ENCODE peak calls at places on chromosomes 12 and 14, in nine cellular contexts. One of them, this sample, is unnamed. For H3K9me3, the result is how much of the 10 kb centered on the place peaks cover.

GRCh38 chr12:42145552-42146215 is 1.0 kb upstream of the GXYLT1 start:
- DNase-seq in WERI-Rb-1: no peak
- DNase-seq in OCI-LY7: no peak
- DNase-seq in lung: no peak
- DNase-seq in heart right ventricle: no peak
- DNase-seq in ascending aorta: no peak
- DNase-seq in hepatocyte: peak
- DNase-seq in testis: no peak
- DNase-seq in neural progenitor cell: peak
- DNase-seq in this sample: peak

GRCh38 chr12:6563448-6564050 is 4.5 kb downstream of the NOP2 start:
- DNase-seq in WERI-Rb-1: peak
- DNase-seq in OCI-LY7: peak
- DNase-seq in lung: peak
- DNase-seq in heart right ventricle: peak
- DNase-seq in ascending aorta: no peak
- DNase-seq in hepatocyte: peak
- DNase-seq in testis: peak
- DNase-seq in neural progenitor cell: peak
- DNase-seq in this sample: peak

GRCh38 chr12:122029620-122030426 is 8.1 kb downstream of the BCL7A start:
- DNase-seq in WERI-Rb-1: no peak
- DNase-seq in OCI-LY7: no peak
- DNase-seq in lung: peak
- DNase-seq in heart right ventricle: peak
- DNase-seq in ascending aorta: no peak
- DNase-seq in hepatocyte: no peak
- DNase-seq in testis: peak
- DNase-seq in neural progenitor cell: no peak
- DNase-seq in this sample: peak

GRCh38 chr12:108646597-108647190 is 13.0 kb upstream of the SELPLG start:
- DNase-seq in WERI-Rb-1: no peak
- DNase-seq in OCI-LY7: no peak
- DNase-seq in lung: no peak
- DNase-seq in heart right ventricle: no peak
- DNase-seq in ascending aorta: no peak
- DNase-seq in hepatocyte: no peak
- DNase-seq in testis: no peak
- DNase-seq in neural progenitor cell: no peak
- DNase-seq in this sample: no peak

GRCh38 chr12:123867141-123867540 is 105.0 kb downstream of the DNAH10 start:
- DNase-seq in WERI-Rb-1: no peak
- DNase-seq in OCI-LY7: no peak
- DNase-seq in lung: no peak
- DNase-seq in heart right ventricle: no peak
- DNase-seq in ascending aorta: no peak
- DNase-seq in hepatocyte: no peak
- DNase-seq in testis: no peak
- DNase-seq in neural progenitor cell: no peak
- DNase-seq in this sample: no peak

GRCh38 chr12:56151672-56152131 is 685 bp upstream of the MYL6B start:
- DNase-seq in WERI-Rb-1: peak
- DNase-seq in OCI-LY7: peak
- DNase-seq in lung: peak
- DNase-seq in heart right ventricle: no peak
- DNase-seq in ascending aorta: no peak
- DNase-seq in hepatocyte: peak
- DNase-seq in testis: peak
- DNase-seq in neural progenitor cell: peak
- DNase-seq in this sample: peak

GRCh38 chr12:101924647-101925046 is 47.3 kb downstream of the DRAM1 start:
- DNase-seq in WERI-Rb-1: no peak
- DNase-seq in OCI-LY7: no peak
- DNase-seq in lung: no peak
- DNase-seq in heart right ventricle: no peak
- DNase-seq in ascending aorta: no peak
- DNase-seq in hepatocyte: no peak
- DNase-seq in testis: peak
- DNase-seq in neural progenitor cell: no peak
- DNase-seq in this sample: no peak

GRCh38 chr12:87793134-87793533 is 236.1 kb downstream of the C12orf50 start:
- DNase-seq in WERI-Rb-1: no peak
- DNase-seq in OCI-LY7: no peak
- DNase-seq in lung: no peak
- DNase-seq in heart right ventricle: no peak
- DNase-seq in ascending aorta: no peak
- DNase-seq in hepatocyte: no peak
- DNase-seq in testis: no peak
- DNase-seq in neural progenitor cell: no peak
- DNase-seq in this sample: no peak

GRCh38 chr14:63388766-63389431 is 70.2 kb upstream of the GPHB5 start:
- DNase-seq in WERI-Rb-1: peak
- DNase-seq in OCI-LY7: peak
- DNase-seq in lung: peak
- DNase-seq in heart right ventricle: peak
- DNase-seq in ascending aorta: no peak
- DNase-seq in hepatocyte: peak
- DNase-seq in testis: peak
- DNase-seq in neural progenitor cell: peak
- DNase-seq in this sample: peak

GRCh38 chr12:104132351-104132956 is 5.6 kb downstream of the NFYB start:
- DNase-seq in WERI-Rb-1: peak
- DNase-seq in OCI-LY7: no peak
- DNase-seq in lung: no peak
- DNase-seq in heart right ventricle: no peak
- DNase-seq in ascending aorta: no peak
- DNase-seq in hepatocyte: no peak
- DNase-seq in testis: no peak
- DNase-seq in neural progenitor cell: no peak
- DNase-seq in this sample: no peak

GRCh38 chr14:81418057-81418790 is 18.1 kb upstream of the STON2 start:
- DNase-seq in WERI-Rb-1: peak
- DNase-seq in OCI-LY7: no peak
- DNase-seq in lung: no peak
- DNase-seq in heart right ventricle: no peak
- DNase-seq in ascending aorta: no peak
- DNase-seq in hepatocyte: no peak
- DNase-seq in testis: no peak
- DNase-seq in neural progenitor cell: no peak
- DNase-seq in this sample: no peak

GRCh38 chr14:81415781-81416180 is 15.7 kb upstream of the STON2 start:
- DNase-seq in WERI-Rb-1: no peak
- DNase-seq in OCI-LY7: no peak
- DNase-seq in lung: no peak
- DNase-seq in heart right ventricle: no peak
- DNase-seq in ascending aorta: no peak
- DNase-seq in hepatocyte: peak
- DNase-seq in testis: no peak
- DNase-seq in neural progenitor cell: no peak
- DNase-seq in this sample: no peak

GRCh38 chr14:81414123-81414522 is 14.0 kb upstream of the STON2 start:
- DNase-seq in WERI-Rb-1: no peak
- DNase-seq in OCI-LY7: no peak
- DNase-seq in lung: no peak
- DNase-seq in heart right ventricle: no peak
- DNase-seq in ascending aorta: no peak
- DNase-seq in hepatocyte: no peak
- DNase-seq in testis: no peak
- DNase-seq in neural progenitor cell: no peak
- DNase-seq in this sample: no peak

GRCh38 chr14:81416233-81416927 is 16.3 kb upstream of the STON2 start:
- DNase-seq in WERI-Rb-1: no peak
- DNase-seq in OCI-LY7: no peak
- DNase-seq in lung: no peak
- DNase-seq in heart right ventricle: no peak
- DNase-seq in ascending aorta: no peak
- DNase-seq in hepatocyte: no peak
- DNase-seq in testis: no peak
- DNase-seq in neural progenitor cell: no peak
- DNase-seq in this sample: no peak

GRCh38 chr14:81416981-81417380 is 16.9 kb upstream of the STON2 start:
- DNase-seq in WERI-Rb-1: no peak
- DNase-seq in OCI-LY7: no peak
- DNase-seq in lung: no peak
- DNase-seq in heart right ventricle: no peak
- DNase-seq in ascending aorta: no peak
- DNase-seq in hepatocyte: no peak
- DNase-seq in testis: no peak
- DNase-seq in neural progenitor cell: no peak
- DNase-seq in this sample: no peak
- H3K4me3 ChIP-seq in WERI-Rb-1: no peak
- H3K4me3 ChIP-seq in OCI-LY7: no peak
- H3K4me3 ChIP-seq in lung: no peak
- H3K4me3 ChIP-seq in heart right ventricle: no peak
- H3K4me3 ChIP-seq in ascending aorta: no peak
- H3K4me3 ChIP-seq in hepatocyte: no peak
- H3K4me3 ChIP-seq in testis: no peak
- H3K4me3 ChIP-seq in neural progenitor cell: no peak
- H3K4me3 ChIP-seq in this sample: no peak

DNA sequence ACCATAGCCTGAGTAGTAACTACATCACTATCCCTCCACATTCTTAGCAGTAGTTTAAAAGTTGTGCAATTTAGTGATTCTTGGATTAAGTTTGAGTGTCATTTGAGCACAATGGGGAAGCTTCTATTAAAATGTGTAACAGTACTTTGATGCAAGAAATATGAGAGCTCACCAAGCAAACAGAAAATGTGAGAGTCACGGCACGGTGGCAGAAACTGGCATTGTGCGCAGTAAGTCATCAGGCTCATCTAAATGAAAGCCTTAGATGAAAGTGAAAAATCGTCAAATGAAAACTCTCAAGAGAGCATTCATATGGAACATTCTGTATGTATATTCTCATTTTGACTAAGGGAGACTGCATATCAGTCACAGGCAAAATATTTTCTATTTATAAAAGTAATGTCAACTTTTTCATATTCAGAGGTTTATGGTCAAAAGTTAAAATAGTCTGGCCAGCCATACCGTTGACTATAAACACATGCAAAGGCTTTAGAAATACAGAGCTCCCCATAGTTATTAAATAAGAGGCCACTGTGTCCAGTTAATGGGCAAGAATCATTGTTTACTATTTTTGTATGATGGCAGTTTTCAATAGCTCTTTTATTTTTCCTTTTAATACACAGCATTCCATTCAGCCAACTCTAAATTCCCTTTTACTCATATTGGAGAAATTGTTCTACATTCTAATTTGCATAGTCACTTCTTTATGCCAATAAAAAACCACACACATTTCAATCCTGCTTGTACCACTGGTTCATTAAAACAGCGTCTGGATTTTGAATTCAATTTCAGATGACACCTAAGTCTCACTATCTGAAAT is 167.9 kb downstream of the PRKD1 start:
- DNase-seq in WERI-Rb-1: no peak
- DNase-seq in OCI-LY7: no peak
- DNase-seq in lung: no peak
- DNase-seq in heart right ventricle: no peak
- DNase-seq in ascending aorta: no peak
- DNase-seq in hepatocyte: no peak
- DNase-seq in testis: no peak
- DNase-seq in neural progenitor cell: no peak
- DNase-seq in this sample: no peak
- H3K9me3 ChIP-seq in WERI-Rb-1: under half
- H3K9me3 ChIP-seq in OCI-LY7: under half
- H3K9me3 ChIP-seq in lung: under half
- H3K9me3 ChIP-seq in heart right ventricle: under half
- H3K9me3 ChIP-seq in ascending aorta: under half
- H3K9me3 ChIP-seq in hepatocyte: under half
- H3K9me3 ChIP-seq in testis: under half
- H3K9me3 ChIP-seq in neural progenitor cell: under half
- H3K9me3 ChIP-seq in this sample: under half

DNA sequence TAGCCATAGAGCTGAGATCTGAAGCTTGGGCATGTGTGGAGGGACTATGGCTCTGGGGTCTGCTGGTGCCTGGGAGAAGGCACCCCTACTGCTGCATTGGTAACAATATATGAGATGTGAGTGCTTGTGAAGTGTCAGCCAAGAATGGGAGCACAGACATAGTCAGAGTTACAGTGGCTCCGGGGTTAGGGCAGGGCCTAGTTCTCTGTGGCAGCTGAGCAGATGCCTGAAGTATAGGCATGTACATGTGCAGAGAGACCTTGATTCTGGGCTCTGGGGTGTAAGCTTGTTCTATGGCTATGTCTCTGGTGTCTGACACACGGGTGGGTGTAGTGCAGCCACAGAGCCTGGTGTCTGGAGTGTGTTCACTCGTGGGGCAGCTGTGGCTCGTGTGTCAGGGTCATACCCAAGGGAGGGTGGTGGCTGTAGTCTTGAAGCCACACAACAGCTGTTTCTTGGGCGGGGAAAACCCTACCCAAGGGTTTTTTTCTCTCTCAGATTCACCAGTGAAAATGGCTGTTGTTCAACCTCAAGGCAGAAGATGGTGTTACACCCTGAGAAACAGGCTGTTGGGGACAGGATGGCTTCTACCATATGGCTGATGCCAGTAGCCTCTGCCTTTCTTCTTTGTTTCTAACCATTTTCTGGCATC is 11.9 kb upstream of the TCL1A start:
- DNase-seq in WERI-Rb-1: no peak
- DNase-seq in OCI-LY7: peak
- DNase-seq in lung: no peak
- DNase-seq in heart right ventricle: no peak
- DNase-seq in ascending aorta: no peak
- DNase-seq in hepatocyte: no peak
- DNase-seq in testis: no peak
- DNase-seq in neural progenitor cell: no peak
- DNase-seq in this sample: no peak
- TF ChIP-seq CTCF in WERI-Rb-1: no peak
- TF ChIP-seq CTCF in OCI-LY7: no peak
- TF ChIP-seq CTCF in lung: no peak
- TF ChIP-seq CTCF in heart right ventricle: no peak
- TF ChIP-seq CTCF in ascending aorta: no peak
- TF ChIP-seq CTCF in hepatocyte: no peak
- TF ChIP-seq CTCF in testis: no peak
- TF ChIP-seq CTCF in neural progenitor cell: no peak
- TF ChIP-seq CTCF in this sample: no peak

DNA sequence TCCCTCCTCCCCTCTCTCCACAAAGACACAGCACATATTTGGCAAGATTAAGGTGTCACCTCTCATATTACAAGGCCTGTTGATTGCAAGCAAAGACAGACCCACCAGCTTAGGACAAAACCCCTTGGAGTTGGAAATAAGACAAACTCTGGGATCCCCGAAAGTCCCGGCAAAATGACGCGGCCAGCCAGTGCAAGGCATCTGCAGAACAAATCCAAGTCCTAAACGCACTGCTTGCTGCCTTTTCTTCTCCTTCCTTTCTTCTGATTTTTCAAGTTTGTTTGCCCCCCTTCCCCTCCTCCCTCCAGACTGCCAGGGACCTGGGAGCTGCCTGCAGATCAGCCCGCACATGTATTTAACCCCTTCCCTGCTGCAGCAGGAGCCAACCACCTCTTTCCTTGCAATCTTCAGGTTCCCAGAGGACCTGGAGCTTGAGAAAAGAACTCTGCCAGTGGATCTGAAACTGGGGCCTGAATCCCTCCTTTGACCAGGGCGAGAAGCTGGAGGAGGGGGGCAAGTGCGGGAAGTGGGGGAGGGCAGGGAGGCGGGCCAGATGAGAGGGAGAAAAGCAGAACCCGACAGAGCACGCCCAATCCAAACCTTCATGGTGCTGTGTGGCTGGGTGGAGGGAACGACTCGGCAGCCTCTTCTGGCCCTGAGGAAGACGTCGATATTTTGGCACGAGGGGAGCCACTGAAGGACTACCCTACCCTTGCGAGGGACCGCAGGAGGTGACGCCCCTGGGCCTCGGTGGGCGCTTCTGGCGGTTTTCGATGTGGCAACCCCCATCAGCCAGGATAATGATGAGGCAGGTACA is 2.0 kb upstream of the NTF3 start:
- DNase-seq in WERI-Rb-1: peak
- DNase-seq in OCI-LY7: peak
- DNase-seq in lung: no peak
- DNase-seq in heart right ventricle: no peak
- DNase-seq in ascending aorta: no peak
- DNase-seq in hepatocyte: no peak
- DNase-seq in testis: no peak
- DNase-seq in neural progenitor cell: peak
- DNase-seq in this sample: peak
- H3K4me3 ChIP-seq in WERI-Rb-1: no peak
- H3K4me3 ChIP-seq in OCI-LY7: peak
- H3K4me3 ChIP-seq in lung: no peak
- H3K4me3 ChIP-seq in heart right ventricle: peak
- H3K4me3 ChIP-seq in ascending aorta: peak
- H3K4me3 ChIP-seq in hepatocyte: no peak
- H3K4me3 ChIP-seq in testis: peak
- H3K4me3 ChIP-seq in neural progenitor cell: peak
- H3K4me3 ChIP-seq in this sample: peak

This sample was measured in endodermal cell.